ENCODE peak calls at places on chromosomes 12 and 14, in five cellular contexts. One of them, this sample, is unnamed.

GRCh38 chr12:111442301-111443045 is 36.8 kb downstream of the SH2B3 start:
- DNase-seq in activated B cell treated with CpG ODN at 0.5 μM for 24 hours: no peak
- DNase-seq in midbrain: no peak
- DNase-seq in HT1080: no peak
- DNase-seq in psoas muscle: no peak
- DNase-seq in this sample: no peak

GRCh38 chr12:126354633-126355032 is 1289.4 kb downstream of the AACS start:
- DNase-seq in midbrain: no peak
- DNase-seq in psoas muscle: no peak
- DNase-seq in activated B cell treated with CpG ODN at 0.5 μM for 24 hours: no peak
- DNase-seq in HT1080: no peak
- DNase-seq in this sample: no peak

GRCh38 chr14:68627868-68628604 is 164.8 kb downstream of the ZFP36L1 start:
- DNase-seq in HT1080: no peak
- DNase-seq in activated B cell treated with CpG ODN at 0.5 μM for 24 hours: peak
- DNase-seq in midbrain: peak
- DNase-seq in psoas muscle: no peak
- DNase-seq in this sample: no peak

GRCh38 chr12:114439306-114439705 is 33.4 kb upstream of the TBX5 start:
- DNase-seq in psoas muscle: no peak
- DNase-seq in activated B cell treated with CpG ODN at 0.5 μM for 24 hours: no peak
- DNase-seq in midbrain: no peak
- DNase-seq in HT1080: no peak
- DNase-seq in this sample: no peak

GRCh38 chr14:33026850-33027420 is 88.3 kb downstream of the NPAS3 start:
- DNase-seq in HT1080: no peak
- DNase-seq in activated B cell treated with CpG ODN at 0.5 μM for 24 hours: no peak
- DNase-seq in midbrain: peak
- DNase-seq in psoas muscle: no peak
- DNase-seq in this sample: no peak

GRCh38 chr14:105317546-105317945 is 3.0 kb downstream of the PACS2 start:
- DNase-seq in psoas muscle: peak
- DNase-seq in midbrain: peak
- DNase-seq in HT1080: no peak
- DNase-seq in activated B cell treated with CpG ODN at 0.5 μM for 24 hours: no peak
- DNase-seq in this sample: no peak

GRCh38 chr12:6829532-6830220 is 1.5 kb downstream of the P3H3 start:
- DNase-seq in HT1080: no peak
- DNase-seq in midbrain: no peak
- DNase-seq in activated B cell treated with CpG ODN at 0.5 μM for 24 hours: no peak
- DNase-seq in psoas muscle: no peak
- DNase-seq in this sample: no peak

GRCh38 chr14:100283984-100284881 is 22.0 kb downstream of the SLC25A29 start:
- DNase-seq in HT1080: no peak
- DNase-seq in activated B cell treated with CpG ODN at 0.5 μM for 24 hours: no peak
- DNase-seq in midbrain: no peak
- DNase-seq in psoas muscle: no peak
- DNase-seq in this sample: no peak

GRCh38 chr14:100304825-100305445 is 1.3 kb downstream of the SLC25A29 start:
- DNase-seq in HT1080: no peak
- DNase-seq in psoas muscle: no peak
- DNase-seq in midbrain: peak
- DNase-seq in activated B cell treated with CpG ODN at 0.5 μM for 24 hours: no peak
- DNase-seq in this sample: no peak

GRCh38 chr14:58131386-58131785 is 20.6 kb downstream of the ARMH4 start:
- DNase-seq in activated B cell treated with CpG ODN at 0.5 μM for 24 hours: no peak
- DNase-seq in HT1080: peak
- DNase-seq in psoas muscle: no peak
- DNase-seq in midbrain: no peak
- DNase-seq in this sample: no peak

GRCh38 chr14:61562321-61563161 is 132.8 kb upstream of the HIF1A start:
- DNase-seq in HT1080: peak
- DNase-seq in midbrain: no peak
- DNase-seq in psoas muscle: no peak
- DNase-seq in activated B cell treated with CpG ODN at 0.5 μM for 24 hours: no peak
- DNase-seq in this sample: no peak

GRCh38 chr14:74015965-74016364 is 3.1 kb downstream of the ENTPD5 start:
- DNase-seq in psoas muscle: no peak
- DNase-seq in HT1080: no peak
- DNase-seq in midbrain: no peak
- DNase-seq in activated B cell treated with CpG ODN at 0.5 μM for 24 hours: no peak
- DNase-seq in this sample: no peak

GRCh38 chr14:99716850-99717681 is 33.0 kb downstream of the CYP46A1 start:
- DNase-seq in midbrain: no peak
- DNase-seq in psoas muscle: no peak
- DNase-seq in activated B cell treated with CpG ODN at 0.5 μM for 24 hours: no peak
- DNase-seq in HT1080: no peak
- DNase-seq in this sample: no peak

GRCh38 chr12:4422985-4423384 is 22.6 kb downstream of the FGF6 start:
- DNase-seq in HT1080: no peak
- DNase-seq in psoas muscle: no peak
- DNase-seq in activated B cell treated with CpG ODN at 0.5 μM for 24 hours: no peak
- DNase-seq in midbrain: no peak
- DNase-seq in this sample: no peak

GRCh38 chr14:60724080-60724618 is at the start of gene SIX4:
- DNase-seq in activated B cell treated with CpG ODN at 0.5 μM for 24 hours: no peak
- DNase-seq in psoas muscle: peak
- DNase-seq in HT1080: peak
- DNase-seq in midbrain: peak
- DNase-seq in this sample: no peak

GRCh38 chr12:120500577-120500976 is 4.7 kb downstream of the DYNLL1 start:
- DNase-seq in HT1080: no peak
- DNase-seq in midbrain: no peak
- DNase-seq in activated B cell treated with CpG ODN at 0.5 μM for 24 hours: no peak
- DNase-seq in psoas muscle: no peak
- DNase-seq in this sample: no peak

GRCh38 chr12:10339441-10339840 is 31.8 kb downstream of the KLRD1 start:
- DNase-seq in psoas muscle: no peak
- DNase-seq in activated B cell treated with CpG ODN at 0.5 μM for 24 hours: no peak
- DNase-seq in midbrain: no peak
- DNase-seq in HT1080: peak
- DNase-seq in this sample: no peak

GRCh38 chr14:79418649-79419415 is 792.5 kb downstream of the DIO2 start:
- DNase-seq in HT1080: no peak
- DNase-seq in midbrain: no peak
- DNase-seq in psoas muscle: no peak
- DNase-seq in activated B cell treated with CpG ODN at 0.5 μM for 24 hours: no peak
- DNase-seq in this sample: no peak

GRCh38 chr12:9134981-9135628 is 19.4 kb upstream of the A2M start:
- DNase-seq in psoas muscle: no peak
- DNase-seq in HT1080: peak
- DNase-seq in activated B cell treated with CpG ODN at 0.5 μM for 24 hours: no peak
- DNase-seq in midbrain: no peak
- DNase-seq in this sample: no peak

GRCh38 chr14:64008016-64008415 is 155.2 kb downstream of the SYNE2 start:
- DNase-seq in midbrain: no peak
- DNase-seq in HT1080: no peak
- DNase-seq in psoas muscle: no peak
- DNase-seq in activated B cell treated with CpG ODN at 0.5 μM for 24 hours: no peak
- DNase-seq in this sample: no peak

GRCh38 chr12:60148831-60149230 is 553.0 kb downstream of the SLC16A7 start:
- DNase-seq in midbrain: no peak
- DNase-seq in psoas muscle: no peak
- DNase-seq in HT1080: peak
- DNase-seq in activated B cell treated with CpG ODN at 0.5 μM for 24 hours: no peak
- DNase-seq in this sample: no peak

GRCh38 chr12:52260351-52261210 is 13.9 kb upstream of the KRT86 start:
- DNase-seq in psoas muscle: no peak
- DNase-seq in HT1080: peak
- DNase-seq in midbrain: peak
- DNase-seq in activated B cell treated with CpG ODN at 0.5 μM for 24 hours: no peak
- DNase-seq in this sample: peak

GRCh38 chr14:92198804-92199203 is 77.0 kb downstream of the CPSF2 start:
- DNase-seq in activated B cell treated with CpG ODN at 0.5 μM for 24 hours: no peak
- DNase-seq in HT1080: no peak
- DNase-seq in psoas muscle: no peak
- DNase-seq in midbrain: no peak
- DNase-seq in this sample: no peak

GRCh38 chr14:98404811-98405210 is 867.2 kb downstream of the BCL11B start:
- DNase-seq in midbrain: no peak
- DNase-seq in HT1080: no peak
- DNase-seq in activated B cell treated with CpG ODN at 0.5 μM for 24 hours: no peak
- DNase-seq in psoas muscle: no peak
- DNase-seq in this sample: no peak

GRCh38 chr14:69363055-69363454 is 35.0 kb downstream of the ERH start:
- DNase-seq in activated B cell treated with CpG ODN at 0.5 μM for 24 hours: no peak
- DNase-seq in psoas muscle: peak
- DNase-seq in midbrain: peak
- DNase-seq in HT1080: peak
- DNase-seq in this sample: no peak

GRCh38 chr14:94043111-94043755 is 17.1 kb downstream of the OTUB2 start:
- DNase-seq in midbrain: no peak
- DNase-seq in HT1080: no peak
- DNase-seq in activated B cell treated with CpG ODN at 0.5 μM for 24 hours: no peak
- DNase-seq in psoas muscle: no peak
- DNase-seq in this sample: no peak

GRCh38 chr12:46160081-46160980 is 108.5 kb downstream of the SLC38A1 start:
- DNase-seq in midbrain: no peak
- DNase-seq in psoas muscle: peak
- DNase-seq in activated B cell treated with CpG ODN at 0.5 μM for 24 hours: no peak
- DNase-seq in HT1080: no peak
- DNase-seq in this sample: no peak

GRCh38 chr12:52524898-52525591 is 4.9 kb upstream of the KRT5 start:
- DNase-seq in activated B cell treated with CpG ODN at 0.5 μM for 24 hours: no peak
- DNase-seq in midbrain: no peak
- DNase-seq in psoas muscle: no peak
- DNase-seq in HT1080: no peak
- DNase-seq in this sample: no peak

GRCh38 chr12:122868471-122869177 is 27.3 kb downstream of the VPS37B start:
- DNase-seq in midbrain: no peak
- DNase-seq in HT1080: no peak
- DNase-seq in psoas muscle: no peak
- DNase-seq in activated B cell treated with CpG ODN at 0.5 μM for 24 hours: peak
- DNase-seq in this sample: no peak

GRCh38 chr12:1282670-1283361 is 291.8 kb downstream of the ERC1 start:
- DNase-seq in HT1080: no peak
- DNase-seq in psoas muscle: no peak
- DNase-seq in midbrain: no peak
- DNase-seq in activated B cell treated with CpG ODN at 0.5 μM for 24 hours: no peak
- DNase-seq in this sample: no peak

GRCh38 chr12:116693259-116694227 is 44.3 kb downstream of the SPRING1 start:
- DNase-seq in activated B cell treated with CpG ODN at 0.5 μM for 24 hours: no peak
- DNase-seq in HT1080: no peak
- DNase-seq in psoas muscle: no peak
- DNase-seq in midbrain: no peak
- DNase-seq in this sample: no peak

GRCh38 chr12:6372403-6373003 is 2.9 kb downstream of the SCNN1A start:
- DNase-seq in activated B cell treated with CpG ODN at 0.5 μM for 24 hours: no peak
- DNase-seq in midbrain: no peak
- DNase-seq in psoas muscle: no peak
- DNase-seq in HT1080: peak
- DNase-seq in this sample: peak